ENCODE peak calls at places on chromosomes 4 and X, in seven cellular contexts. S, Z, U, P, J, Q and G are unnamed samples.

GRCh38 chrX:69096963-69097362 is 68.3 kb downstream of the PJA1 start:
- DNase-seq in J (no peak), Z (no peak), P (no peak), U (no peak), Q (no peak), S (no peak), G (no peak)

GRCh38 chr4:41069838-41070237 is 144.5 kb downstream of the APBB2 start:
- DNase-seq in S (no peak), P (peak; percentile 43), Z (no peak), U (no peak), J (no peak), Q (no peak), G (no peak)

GRCh38 chr4:77074961-77075855 is 581 bp downstream of the CCNI start:
- DNase-seq in J (peak; percentile 90), Z (peak; percentile 55), U (peak; percentile 79), S (peak; percentile 62), P (peak; percentile 59), Q (peak; percentile 81), G (peak; percentile 69)

GRCh38 chrX:38220024-38220935 is at the start of gene SRPX:
- DNase-seq in P (peak; percentile 53), Q (peak; percentile 31), Z (peak; percentile 60), U (peak; percentile 68), J (peak; percentile 59), S (peak; percentile 34), G (peak; percentile 68)

GRCh38 chr4:157804986-157805385 is 367.8 kb downstream of the GASK1B start:
- DNase-seq in S (peak; percentile 6), Z (no peak), J (no peak), U (no peak), Q (no peak), P (no peak), G (no peak)

GRCh38 chr4:99848576-99848975 is 31.9 kb downstream of the DAPP1 start:
- DNase-seq in Q (no peak), U (no peak), Z (no peak), J (no peak), S (no peak), P (no peak), G (no peak)

GRCh38 chrX:47264507-47265173 is 31.8 kb downstream of the USP11 start:
- DNase-seq in Z (no peak), Q (no peak), U (no peak), J (no peak), P (no peak), S (peak; percentile 67), G (peak; percentile 24)

GRCh38 chr4:6196324-6196723 is 4.0 kb downstream of the JAKMIP1 start:
- DNase-seq in Q (no peak), U (no peak), P (no peak), J (no peak), Z (no peak), S (no peak), G (no peak)

GRCh38 chr4:3388461-3389185 is 53.1 kb upstream of the HGFAC start:
- DNase-seq in S (peak; percentile 81), J (peak; percentile 67), U (no peak), Z (peak; percentile 87), Q (no peak), P (no peak), G (peak; percentile 79)

GRCh38 chrX:132741706-132742105 is 216.7 kb downstream of the HS6ST2 start:
- DNase-seq in P (no peak), Z (no peak), J (no peak), Q (no peak), U (no peak), S (no peak), G (no peak)

GRCh38 chrX:30702736-30703135 is 49.5 kb downstream of the GK start:
- DNase-seq in P (no peak), J (no peak), Q (no peak), Z (peak; percentile 73), U (no peak), S (peak; percentile 78), G (peak; percentile 89)

GRCh38 chrX:13694359-13694758 is 5.4 kb downstream of the RAB9A start:
- DNase-seq in P (no peak), Q (no peak), J (no peak), Z (peak; percentile 24), S (peak; percentile 15), U (no peak), G (no peak)

GRCh38 chr4:82517043-82517442 is 44.7 kb downstream of the TMEM150C start:
- DNase-seq in J (no peak), Z (peak; percentile 51), U (no peak), P (no peak), Q (no peak), S (peak; percentile 63), G (peak; percentile 7)

GRCh38 chr4:162645381-162645780 is 481.6 kb upstream of the FSTL5 start:
- DNase-seq in S (peak; percentile 3), P (no peak), Q (no peak), J (no peak), U (no peak), Z (no peak), G (no peak)

GRCh38 chr4:183797445-183798248 is 107.5 kb upstream of the STOX2 start:
- DNase-seq in Q (peak; percentile 28), J (peak; percentile 84), U (no peak), S (peak; percentile 3), Z (peak; percentile 3), P (peak; percentile 61), G (peak; percentile 6)

GRCh38 chr4:128454281-128455075 is 166.9 kb upstream of the PGRMC2 start:
- DNase-seq in Q (peak; percentile 84), Z (peak; percentile 96), S (peak; percentile 88), P (peak; percentile 85), U (peak; percentile 78), J (peak; percentile 79), G (peak; percentile 94)

GRCh38 chr4:80322716-80323115 is 12.8 kb upstream of the CFAP299 start:
- DNase-seq in P (no peak), Z (peak; percentile 70), J (no peak), S (peak; percentile 47), U (no peak), Q (no peak), G (peak; percentile 60)

GRCh38 chr4:57249083-57249482 is 138.9 kb upstream of the IGFBP7 start:
- DNase-seq in U (no peak), Z (peak; percentile 25), Q (no peak), S (peak; percentile 83), P (no peak), J (no peak), G (no peak)

GRCh38 chrX:40173662-40174593 is 76.2 kb upstream of the BCOR start:
- DNase-seq in Z (no peak), J (peak; percentile 83), Q (peak; percentile 35), P (peak; percentile 68), S (no peak), U (no peak), G (no peak)
- TF ChIP-seq CTCF in Z (no peak), J (no peak), Q (no peak), P (no peak), S (no peak), U (no peak), G (peak; percentile 10)

GRCh38 chr4:8012517-8012916 is 72.9 kb upstream of the AFAP1 start:
- DNase-seq in J (no peak), Q (no peak), S (no peak), U (no peak), P (no peak), Z (no peak), G (no peak)

GRCh38 chr4:8013976-8014726 is 74.5 kb upstream of the AFAP1 start:
- DNase-seq in P (no peak), S (no peak), Z (no peak), Q (no peak), U (no peak), J (no peak), G (no peak)

GRCh38 chr4:8016527-8016926 is 76.9 kb upstream of the AFAP1 start:
- DNase-seq in P (no peak), J (no peak), Q (no peak), S (peak; percentile 62), Z (no peak), U (no peak), G (no peak)

GRCh38 chr4:8019396-8020365 is 80.0 kb upstream of the AFAP1 start:
- DNase-seq in S (no peak), Q (no peak), J (peak; percentile 79), U (no peak), Z (no peak), P (no peak), G (no peak)

GRCh38 chr4:8015512-8015911 is 75.9 kb upstream of the AFAP1 start:
- DNase-seq in S (no peak), U (no peak), Q (no peak), P (no peak), Z (peak; percentile 40), J (no peak), G (peak; percentile 13)
- TF ChIP-seq CTCF in S (peak; percentile 26), U (peak; percentile 40), Q (no peak), P (peak; percentile 49), Z (peak; percentile 50), J (peak; percentile 15), G (peak; percentile 58)

GRCh38 chrX:154986826-154987575 is 35.5 kb downstream of the F8 start:
- DNase-seq in S (no peak), U (no peak), J (no peak), Q (no peak), Z (peak; percentile 12), P (no peak), G (peak; percentile 0)
- TF ChIP-seq CTCF in S (no peak), U (no peak), J (no peak), Q (no peak), Z (no peak), P (no peak), G (no peak)

GRCh38 chr4:1243451-1244080 is 5.4 kb downstream of the CTBP1 start:
- DNase-seq in S (no peak), Q (peak; percentile 19), Z (no peak), J (no peak), U (no peak), P (peak; percentile 27), G (no peak)
- TF ChIP-seq CTCF in S (no peak), Q (no peak), Z (no peak), J (no peak), U (no peak), P (no peak), G (no peak)